ENCODE peak calls at places on chromosomes 11 and 22, in six cellular contexts. One of them, this sample, is unnamed.

GRCh38 chr11:105923814-105924213 is 98.2 kb downstream of the MSANTD4 start:
- DNase-seq in right atrium auricular region: no peak
- DNase-seq in CD8-positive, alpha-beta T cell: no peak
- DNase-seq in AG04450: no peak
- DNase-seq in Peyer's patch: no peak
- DNase-seq in endodermal cell: no peak
- DNase-seq in this sample: no peak

GRCh38 chr11:114059984-114060401 is 482 bp downstream of the ZBTB16 start:
- DNase-seq in endodermal cell: peak; percentile 69
- DNase-seq in right atrium auricular region: no peak
- DNase-seq in Peyer's patch: peak; percentile 57
- DNase-seq in AG04450: no peak
- DNase-seq in CD8-positive, alpha-beta T cell: no peak
- DNase-seq in this sample: no peak

GRCh38 chr11:107928767-107929507 is 689 bp downstream of the RAB39A start:
- DNase-seq in Peyer's patch: no peak
- DNase-seq in AG04450: no peak
- DNase-seq in endodermal cell: peak; percentile 71
- DNase-seq in right atrium auricular region: no peak
- DNase-seq in CD8-positive, alpha-beta T cell: no peak
- DNase-seq in this sample: peak; percentile 45

GRCh38 chr22:38347944-38348750 is 30.9 kb upstream of the CSNK1E start:
- DNase-seq in right atrium auricular region: peak; percentile 58
- DNase-seq in AG04450: no peak
- DNase-seq in Peyer's patch: no peak
- DNase-seq in endodermal cell: peak; percentile 56
- DNase-seq in CD8-positive, alpha-beta T cell: no peak
- DNase-seq in this sample: peak; percentile 68

GRCh38 chr22:19984201-19984753 is 32.3 kb downstream of the ARVCF start:
- DNase-seq in right atrium auricular region: no peak
- DNase-seq in AG04450: peak; percentile 16
- DNase-seq in endodermal cell: no peak
- DNase-seq in Peyer's patch: no peak
- DNase-seq in CD8-positive, alpha-beta T cell: no peak
- DNase-seq in this sample: peak; percentile 50

GRCh38 chr11:12777208-12777874 is 103.1 kb downstream of the TEAD1 start:
- DNase-seq in CD8-positive, alpha-beta T cell: no peak
- DNase-seq in AG04450: peak; percentile 30
- DNase-seq in right atrium auricular region: no peak
- DNase-seq in endodermal cell: no peak
- DNase-seq in Peyer's patch: no peak
- DNase-seq in this sample: no peak

GRCh38 chr11:10692716-10693115 is 839 bp downstream of the IRAG1 start:
- DNase-seq in AG04450: no peak
- DNase-seq in Peyer's patch: no peak
- DNase-seq in CD8-positive, alpha-beta T cell: no peak
- DNase-seq in endodermal cell: no peak
- DNase-seq in right atrium auricular region: no peak
- DNase-seq in this sample: no peak

GRCh38 chr11:127037001-127037400 is 36.4 kb upstream of the KIRREL3 start:
- DNase-seq in right atrium auricular region: no peak
- DNase-seq in AG04450: no peak
- DNase-seq in endodermal cell: no peak
- DNase-seq in CD8-positive, alpha-beta T cell: no peak
- DNase-seq in Peyer's patch: no peak
- DNase-seq in this sample: peak; percentile 9

GRCh38 chr22:21961886-21962654 is 9.4 kb upstream of the PPM1F start:
- DNase-seq in right atrium auricular region: no peak
- DNase-seq in Peyer's patch: no peak
- DNase-seq in endodermal cell: peak; percentile 34
- DNase-seq in CD8-positive, alpha-beta T cell: no peak
- DNase-seq in AG04450: peak; percentile 13
- DNase-seq in this sample: no peak

GRCh38 chr11:122803716-122804115 is 34.6 kb upstream of the CRTAM start:
- DNase-seq in right atrium auricular region: no peak
- DNase-seq in AG04450: no peak
- DNase-seq in Peyer's patch: no peak
- DNase-seq in endodermal cell: no peak
- DNase-seq in CD8-positive, alpha-beta T cell: no peak
- DNase-seq in this sample: no peak

GRCh38 chr11:115980747-115981475 is 476.7 kb upstream of the CADM1 start:
- DNase-seq in right atrium auricular region: no peak
- DNase-seq in CD8-positive, alpha-beta T cell: no peak
- DNase-seq in Peyer's patch: no peak
- DNase-seq in AG04450: no peak
- DNase-seq in endodermal cell: no peak
- DNase-seq in this sample: no peak

GRCh38 chr11:130785376-130786110 is 130.7 kb downstream of the SNX19 start:
- DNase-seq in AG04450: peak; percentile 39
- DNase-seq in endodermal cell: no peak
- DNase-seq in right atrium auricular region: no peak
- DNase-seq in Peyer's patch: no peak
- DNase-seq in CD8-positive, alpha-beta T cell: no peak
- DNase-seq in this sample: no peak

GRCh38 chr11:74465291-74465708 is 2.0 kb downstream of the KCNE3 start:
- DNase-seq in AG04450: no peak
- DNase-seq in Peyer's patch: no peak
- DNase-seq in right atrium auricular region: no peak
- DNase-seq in endodermal cell: no peak
- DNase-seq in CD8-positive, alpha-beta T cell: no peak
- DNase-seq in this sample: no peak

GRCh38 chr11:81080476-81080875 is 1639.6 kb upstream of the TENM4 start:
- DNase-seq in Peyer's patch: no peak
- DNase-seq in right atrium auricular region: no peak
- DNase-seq in AG04450: no peak
- DNase-seq in endodermal cell: no peak
- DNase-seq in CD8-positive, alpha-beta T cell: no peak
- DNase-seq in this sample: no peak

GRCh38 chr11:23181022-23181807 is 320.9 kb upstream of the CCDC179 start:
- DNase-seq in AG04450: no peak
- DNase-seq in endodermal cell: no peak
- DNase-seq in CD8-positive, alpha-beta T cell: no peak
- DNase-seq in Peyer's patch: no peak
- DNase-seq in right atrium auricular region: no peak
- DNase-seq in this sample: no peak

GRCh38 chr22:23088199-23088604 is 17.9 kb downstream of the GNAZ start:
- DNase-seq in right atrium auricular region: no peak
- DNase-seq in Peyer's patch: no peak
- DNase-seq in endodermal cell: peak; percentile 76
- DNase-seq in CD8-positive, alpha-beta T cell: no peak
- DNase-seq in AG04450: no peak
- DNase-seq in this sample: peak; percentile 50

GRCh38 chr22:46045459-46046298 is 68.7 kb upstream of the WNT7B start:
- DNase-seq in CD8-positive, alpha-beta T cell: no peak
- DNase-seq in AG04450: no peak
- DNase-seq in Peyer's patch: no peak
- DNase-seq in right atrium auricular region: no peak
- DNase-seq in endodermal cell: peak; percentile 44
- DNase-seq in this sample: no peak

GRCh38 chr11:9004310-9004945 is 627 bp upstream of the NRIP3 start:
- DNase-seq in endodermal cell: peak; percentile 88
- DNase-seq in AG04450: no peak
- DNase-seq in right atrium auricular region: no peak
- DNase-seq in CD8-positive, alpha-beta T cell: no peak
- DNase-seq in Peyer's patch: no peak
- DNase-seq in this sample: no peak

GRCh38 chr11:9002920-9003572 is 755 bp downstream of the NRIP3 start:
- DNase-seq in AG04450: no peak
- DNase-seq in CD8-positive, alpha-beta T cell: no peak
- DNase-seq in right atrium auricular region: no peak
- DNase-seq in endodermal cell: no peak
- DNase-seq in Peyer's patch: no peak
- DNase-seq in this sample: peak; percentile 18

GRCh38 chr11:9001736-9002135 is 2.1 kb downstream of the NRIP3 start:
- DNase-seq in AG04450: peak; percentile 55
- DNase-seq in right atrium auricular region: no peak
- DNase-seq in CD8-positive, alpha-beta T cell: peak; percentile 19
- DNase-seq in Peyer's patch: no peak
- DNase-seq in endodermal cell: no peak
- DNase-seq in this sample: no peak

GRCh38 chr11:9003573-9004309 is at the start of gene NRIP3:
- DNase-seq in right atrium auricular region: peak; percentile 67
- DNase-seq in endodermal cell: peak; percentile 83
- DNase-seq in Peyer's patch: peak; percentile 65
- DNase-seq in AG04450: no peak
- DNase-seq in CD8-positive, alpha-beta T cell: peak; percentile 68
- DNase-seq in this sample: peak; percentile 76

DNA sequence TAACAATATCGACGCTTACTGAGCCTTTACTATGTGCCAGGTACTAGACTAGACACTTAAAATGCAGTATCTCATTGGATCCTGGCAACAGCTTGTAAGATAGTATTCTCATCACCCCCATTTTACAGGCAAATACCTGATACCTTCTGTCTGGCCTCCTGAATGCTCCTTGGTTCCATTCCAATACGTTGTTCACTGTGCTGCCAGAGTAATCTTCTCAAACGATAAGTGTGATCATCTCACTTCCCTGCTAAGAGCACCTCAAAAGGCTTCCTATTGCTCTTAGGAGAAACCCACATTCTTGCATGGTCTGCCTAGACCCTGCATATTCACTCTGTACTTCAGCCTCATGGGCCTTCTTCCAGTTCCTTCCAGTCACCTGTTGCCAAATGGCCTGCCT is 1.3 kb upstream of the NRIP3 start:
- DNase-seq in right atrium auricular region: no peak
- DNase-seq in Peyer's patch: no peak
- DNase-seq in CD8-positive, alpha-beta T cell: no peak
- DNase-seq in endodermal cell: no peak
- DNase-seq in AG04450: no peak
- DNase-seq in this sample: no peak
- H3K4me3 ChIP-seq in right atrium auricular region: no peak overlapping the region
- H3K4me3 ChIP-seq in Peyer's patch: no peak overlapping the region
- H3K4me3 ChIP-seq in CD8-positive, alpha-beta T cell: no peak overlapping the region
- H3K4me3 ChIP-seq in endodermal cell: no peak overlapping the region
- H3K4me3 ChIP-seq in AG04450: no peak overlapping the region
- H3K4me3 ChIP-seq in this sample: no peak overlapping the region

GRCh38 chr22:33707581-33707980 is 212.7 kb downstream of the LARGE1 start:
- DNase-seq in AG04450: no peak
- DNase-seq in CD8-positive, alpha-beta T cell: no peak
- DNase-seq in right atrium auricular region: no peak
- DNase-seq in Peyer's patch: no peak
- DNase-seq in endodermal cell: no peak
- DNase-seq in this sample: no peak

GRCh38 chr22:33710326-33710725 is 209.9 kb downstream of the LARGE1 start:
- DNase-seq in CD8-positive, alpha-beta T cell: no peak
- DNase-seq in endodermal cell: no peak
- DNase-seq in Peyer's patch: no peak
- DNase-seq in AG04450: no peak
- DNase-seq in right atrium auricular region: no peak
- DNase-seq in this sample: no peak

DNA sequence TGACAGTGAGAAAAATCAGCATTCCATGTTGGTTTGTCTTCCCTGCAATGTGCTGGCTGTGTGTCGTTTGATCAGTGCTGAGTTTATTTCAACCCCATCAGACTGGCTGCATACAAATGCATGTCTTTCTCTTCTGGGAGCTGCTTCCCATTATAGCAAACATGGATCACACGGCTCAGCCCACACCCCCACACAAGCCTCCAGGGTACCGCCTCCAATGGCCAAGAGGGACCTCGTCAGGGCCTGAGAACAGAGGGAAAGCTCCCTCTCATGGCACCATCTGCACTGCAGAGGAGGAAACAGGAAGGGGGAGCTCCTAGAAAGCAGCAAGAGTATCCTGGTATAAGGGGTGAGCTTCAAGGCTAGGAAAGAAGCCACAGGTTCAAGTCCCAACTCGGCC is 214.2 kb downstream of the LARGE1 start:
- DNase-seq in Peyer's patch: no peak
- DNase-seq in endodermal cell: peak; percentile 63
- DNase-seq in AG04450: no peak
- DNase-seq in right atrium auricular region: no peak
- DNase-seq in CD8-positive, alpha-beta T cell: no peak
- DNase-seq in this sample: peak; percentile 25
- TF ChIP-seq CTCF in Peyer's patch: no peak
- TF ChIP-seq CTCF in endodermal cell: peak; percentile 17
- TF ChIP-seq CTCF in AG04450: no peak
- TF ChIP-seq CTCF in right atrium auricular region: no peak
- TF ChIP-seq CTCF in CD8-positive, alpha-beta T cell: no peak
- TF ChIP-seq CTCF in this sample: peak; percentile 15

DNA sequence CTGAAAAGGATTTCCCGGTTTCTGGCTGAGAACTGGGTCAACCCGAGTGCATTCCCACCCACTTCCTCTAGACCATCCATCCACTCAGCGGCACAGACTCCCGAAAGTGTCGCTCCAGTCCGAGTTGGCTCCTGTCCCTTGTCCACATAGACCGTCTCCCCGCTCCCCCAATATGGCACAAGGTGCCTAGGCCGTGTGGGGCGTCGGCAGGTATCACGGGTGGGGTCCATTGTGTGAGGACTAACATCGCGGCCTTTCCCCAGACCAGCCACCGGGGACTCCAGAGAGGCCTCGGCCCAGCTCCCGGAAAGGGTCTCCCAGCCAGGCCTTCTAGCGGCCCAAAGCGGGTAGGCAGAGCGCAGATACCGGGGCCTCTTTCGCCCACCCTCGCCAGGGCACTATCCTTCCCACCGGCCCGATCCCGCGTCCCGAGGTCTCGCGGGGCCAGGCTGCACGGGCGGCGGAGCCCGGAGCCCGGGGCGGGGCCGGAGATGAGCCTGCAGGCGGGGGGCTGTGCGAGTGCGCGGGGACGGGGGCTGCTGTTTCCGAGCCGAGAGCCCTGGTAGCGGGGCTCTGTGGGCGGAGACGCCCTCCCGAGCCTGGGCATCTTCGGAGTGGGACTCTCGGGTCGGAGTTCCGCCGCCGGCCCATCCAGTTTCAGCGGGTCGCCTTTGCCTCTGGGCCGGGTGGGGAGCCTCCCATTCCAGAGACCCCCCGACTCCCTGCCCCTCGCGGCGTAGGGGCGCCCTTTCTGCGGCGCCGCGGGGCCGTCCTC is 21.1 kb downstream of the SERPINH1 start:
- DNase-seq in endodermal cell: peak; percentile 91
- DNase-seq in AG04450: no peak
- DNase-seq in Peyer's patch: peak; percentile 34
- DNase-seq in right atrium auricular region: peak; percentile 73
- DNase-seq in CD8-positive, alpha-beta T cell: peak; percentile 7
- DNase-seq in this sample: peak; percentile 84
- H3K4me3 ChIP-seq in endodermal cell: peak overlapping the region; percentile 80
- H3K4me3 ChIP-seq in AG04450: peak overlapping the region; percentile 56
- H3K4me3 ChIP-seq in Peyer's patch: peak overlapping the region; percentile 63
- H3K4me3 ChIP-seq in right atrium auricular region: peak overlapping the region; percentile 51
- H3K4me3 ChIP-seq in CD8-positive, alpha-beta T cell: peak overlapping the region; percentile 73
- H3K4me3 ChIP-seq in this sample: peak overlapping the region; percentile 78

GRCh38 chr11:19683141-19683805 is 29.4 kb upstream of the NAV2 start:
- DNase-seq in endodermal cell: no peak
- DNase-seq in CD8-positive, alpha-beta T cell: no peak
- DNase-seq in right atrium auricular region: peak; percentile 87
- DNase-seq in Peyer's patch: no peak
- DNase-seq in AG04450: no peak
- DNase-seq in this sample: no peak

GRCh38 chr11:19680824-19681368 is 31.7 kb upstream of the NAV2 start:
- DNase-seq in endodermal cell: no peak
- DNase-seq in AG04450: no peak
- DNase-seq in right atrium auricular region: no peak
- DNase-seq in Peyer's patch: no peak
- DNase-seq in CD8-positive, alpha-beta T cell: no peak
- DNase-seq in this sample: no peak

GRCh38 chr11:19676508-19677379 is 35.9 kb upstream of the NAV2 start:
- DNase-seq in right atrium auricular region: no peak
- DNase-seq in CD8-positive, alpha-beta T cell: no peak
- DNase-seq in Peyer's patch: no peak
- DNase-seq in endodermal cell: no peak
- DNase-seq in AG04450: no peak
- DNase-seq in this sample: no peak

GRCh38 chr11:19677380-19678080 is 35.1 kb upstream of the NAV2 start:
- DNase-seq in right atrium auricular region: no peak
- DNase-seq in Peyer's patch: no peak
- DNase-seq in endodermal cell: no peak
- DNase-seq in CD8-positive, alpha-beta T cell: no peak
- DNase-seq in AG04450: no peak
- DNase-seq in this sample: no peak

GRCh38 chr11:19679952-19680823 is 32.4 kb upstream of the NAV2 start:
- DNase-seq in right atrium auricular region: peak; percentile 96
- DNase-seq in endodermal cell: peak; percentile 86
- DNase-seq in Peyer's patch: peak; percentile 19
- DNase-seq in CD8-positive, alpha-beta T cell: no peak
- DNase-seq in AG04450: peak; percentile 94
- DNase-seq in this sample: no peak
- TF ChIP-seq CTCF in right atrium auricular region: no peak
- TF ChIP-seq CTCF in endodermal cell: no peak
- TF ChIP-seq CTCF in Peyer's patch: no peak
- TF ChIP-seq CTCF in CD8-positive, alpha-beta T cell: no peak
- TF ChIP-seq CTCF in AG04450: peak; percentile 19
- TF ChIP-seq CTCF in this sample: no peak

This sample was measured in WERI-Rb-1.